ENCODE peak calls at places on chromosomes 16 and 17, in seven cellular contexts. Y is IMR-90; A is H1; R is upper lobe of right lung; I is thoracic aorta; K is effector memory CD4-positive, alpha-beta T cell; C is CD8-positive, alpha-beta memory T cell. H is an unnamed sample. For H3K4me1, the result is how much of the 10 kb centered on the place peaks cover.

GRCh38 chr16:49598386-49599170 is 225.0 kb downstream of the C16orf78 start:
- DNase-seq in Y (no peak), A (peak), R (peak), I (no peak), K (no peak), C (no peak), H (no peak)

GRCh38 chr16:89507219-89507833 is 877 bp upstream of the SPG7 start:
- DNase-seq in Y (no peak), A (no peak), R (no peak), I (no peak), K (no peak), C (no peak), H (no peak)

GRCh38 chr17:40862985-40863733 is 3.9 kb downstream of the KRT12 start:
- DNase-seq in Y (no peak), A (peak), R (no peak), I (no peak), K (no peak), C (no peak), H (no peak)

GRCh38 chr16:56861092-56861610 is 3.9 kb upstream of the SLC12A3 start:
- DNase-seq in Y (no peak), A (no peak), R (no peak), I (no peak), K (no peak), C (no peak), H (no peak)

GRCh38 chr17:11682646-11683045 is 84.4 kb downstream of the DNAH9 start:
- DNase-seq in Y (no peak), A (no peak), R (no peak), I (no peak), K (no peak), C (no peak), H (no peak)

GRCh38 chr17:2924211-2924610 is 128.0 kb downstream of the RAP1GAP2 start:
- DNase-seq in Y (peak), A (no peak), R (no peak), I (no peak), K (no peak), C (no peak), H (no peak)

GRCh38 chr16:23424292-23424958 is 28.6 kb downstream of the COG7 start:
- DNase-seq in Y (peak), A (no peak), R (peak), I (no peak), K (no peak), C (no peak), H (peak)

GRCh38 chr17:1467898-1468492 is 12.0 kb upstream of the CRK start:
- DNase-seq in Y (no peak), A (no peak), R (peak), I (no peak), K (no peak), C (no peak), H (no peak)

GRCh38 chr16:84950906-84951305 is 60.4 kb downstream of the ZDHHC7 start:
- DNase-seq in Y (no peak), A (no peak), R (no peak), I (no peak), K (no peak), C (no peak), H (no peak)

GRCh38 chr16:11168386-11169065 is 87.5 kb downstream of the SOCS1 start:
- DNase-seq in Y (peak), A (no peak), R (no peak), I (no peak), K (no peak), C (no peak), H (no peak)

GRCh38 chr16:68093816-68094613 is 8.8 kb downstream of the NFATC3 start:
- DNase-seq in Y (peak), A (no peak), R (no peak), I (no peak), K (no peak), C (no peak), H (no peak)

GRCh38 chr16:78307824-78308528 is 208.5 kb downstream of the WWOX start:
- DNase-seq in Y (no peak), A (no peak), R (no peak), I (no peak), K (no peak), C (no peak), H (no peak)

GRCh38 chr17:4858880-4859260 is 25.7 kb downstream of the MINK1 start:
- DNase-seq in Y (peak), A (no peak), R (peak), I (peak), K (no peak), C (no peak), H (peak)

GRCh38 chr17:4856937-4857314 is 23.8 kb downstream of the MINK1 start:
- DNase-seq in Y (no peak), A (no peak), R (no peak), I (no peak), K (no peak), C (no peak), H (no peak)

GRCh38 chr17:4856271-4856936 is 23.3 kb downstream of the MINK1 start:
- DNase-seq in Y (no peak), A (no peak), R (no peak), I (no peak), K (no peak), C (no peak), H (no peak)

GRCh38 chr17:4859816-4860625 is 26.9 kb downstream of the MINK1 start:
- DNase-seq in Y (no peak), A (no peak), R (no peak), I (no peak), K (no peak), C (no peak), H (no peak)

GRCh38 chr17:4858068-4858879 is 25.1 kb downstream of the MINK1 start:
- DNase-seq in Y (no peak), A (no peak), R (no peak), I (no peak), K (no peak), C (no peak), H (no peak)
- H3K27ac ChIP-seq in Y (no peak), A (peak), R (peak), I (peak), K (no peak), C (no peak), H (peak)

GRCh38 chr17:18318771-18319450 is 3.8 kb downstream of the SMCR8 start:
- DNase-seq in Y (no peak), A (no peak), R (no peak), I (no peak), K (no peak), C (no peak), H (no peak)
- H3K4me1 ChIP-seq in Y (under half), A (under half), R (half or more), I (half or more), K (under half), C (half or more), H (under half)

DNA sequence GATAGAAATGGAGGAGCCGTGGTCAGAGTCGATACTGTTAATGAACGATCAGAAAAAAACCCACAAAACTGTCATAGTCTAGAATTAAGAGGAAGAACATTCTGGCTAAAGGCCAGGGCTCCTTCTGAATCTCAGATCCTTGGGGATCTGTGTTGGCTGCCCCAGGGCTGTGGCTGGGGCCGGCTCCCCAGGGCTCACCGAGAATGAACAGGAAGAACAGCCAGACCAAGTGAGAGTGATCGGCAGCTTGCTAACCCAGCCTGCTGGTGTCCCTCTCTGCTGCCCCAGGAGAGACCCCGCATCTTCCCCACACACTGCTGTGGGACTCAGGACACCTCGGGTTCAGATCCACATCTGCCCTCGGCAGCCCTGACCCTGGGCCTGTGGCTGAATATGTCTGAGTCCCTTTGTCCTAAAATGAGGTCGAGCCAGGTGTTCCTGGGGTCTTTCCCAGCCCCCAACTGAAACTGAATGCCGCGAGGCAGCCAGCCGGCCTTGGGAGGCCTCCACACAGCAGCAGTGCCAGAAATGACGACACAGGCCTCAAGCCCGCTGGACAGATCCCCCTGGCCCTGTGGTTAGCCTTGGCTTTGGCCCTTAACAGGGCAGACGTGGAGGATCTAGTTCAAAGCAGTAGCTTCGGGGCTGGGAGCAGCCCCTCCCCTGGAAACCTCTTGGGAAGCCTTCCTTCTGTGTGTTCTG is 23.9 kb upstream of the CLEC18A start:
- DNase-seq in Y (peak), A (no peak), R (no peak), I (no peak), K (no peak), C (no peak), H (no peak)
- H3K27ac ChIP-seq in Y (no peak), A (no peak), R (peak), I (peak), K (no peak), C (no peak), H (no peak)

GRCh38 chr17:44095647-44096496 is 25.3 kb downstream of the G6PC3 start:
- DNase-seq in Y (peak), A (peak), R (peak), I (no peak), K (no peak), C (no peak), H (peak)
- H3K4me1 ChIP-seq in Y (under half), A (under half), R (under half), I (half or more), K (under half), C (under half), H (under half)

GRCh38 chr17:42317256-42317966 is 29.1 kb downstream of the STAT5A start:
- DNase-seq in Y (no peak), A (no peak), R (no peak), I (no peak), K (no peak), C (no peak), H (no peak)
- H3K27ac ChIP-seq in Y (no peak), A (no peak), R (no peak), I (no peak), K (no peak), C (peak), H (no peak)

DNA sequence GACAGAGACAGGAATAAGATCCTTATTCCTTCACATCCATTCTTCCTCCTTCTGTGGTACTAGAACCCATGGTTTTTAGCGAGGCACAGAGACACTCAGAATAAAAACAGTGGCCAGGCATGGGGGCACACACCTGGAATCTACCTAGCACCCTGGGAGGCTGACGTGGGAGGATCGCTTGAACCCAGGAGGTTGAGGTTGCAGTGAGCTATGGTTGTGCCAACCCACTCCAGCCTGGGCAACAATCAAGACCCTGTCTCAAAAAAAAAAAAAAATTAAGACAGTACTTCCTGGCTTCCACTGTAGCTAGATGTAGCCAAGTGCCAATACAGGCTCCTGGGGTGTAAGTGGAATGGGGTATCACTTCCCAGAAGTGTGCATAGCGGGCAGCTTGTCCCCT is 7.4 kb upstream of the SPNS1 start:
- DNase-seq in Y (no peak), A (no peak), R (no peak), I (no peak), K (no peak), C (no peak), H (no peak)
- H3K4me1 ChIP-seq in Y (under half), A (under half), R (under half), I (under half), K (under half), C (under half), H (under half)

H was measured in RWPE2.